ENCODE peak calls at places on chromosomes 3 and 15, in four cellular contexts. Z, N, L and U are unnamed samples.

GRCh38 chr3:9809239-9809614 is 835 bp upstream of the TTLL3 start:
- DNase-seq in L (no peak), Z (no peak), N (no peak), U (no peak)

GRCh38 chr3:122927726-122928125 is 99.8 kb downstream of the SEMA5B start:
- DNase-seq in N (no peak), Z (no peak), L (no peak), U (no peak)

GRCh38 chr3:54861248-54862067 is 66.4 kb downstream of the LRTM1 start:
- DNase-seq in N (no peak), L (no peak), Z (no peak), U (no peak)

GRCh38 chr3:48334605-48335004 is 1.1 kb upstream of the SPINK8 start:
- DNase-seq in N (no peak), Z (no peak), L (no peak), U (no peak)

GRCh38 chr3:20326537-20326936 is 140.5 kb upstream of the SGO1 start:
- DNase-seq in L (no peak), Z (no peak), N (no peak), U (no peak)

GRCh38 chr3:170413291-170413690 is 5.4 kb upstream of the CLDN11 start:
- DNase-seq in N (no peak), L (no peak), Z (no peak), U (no peak)

GRCh38 chr3:152183473-152183872 is 85.3 kb upstream of the MBNL1 start:
- DNase-seq in Z (no peak), N (no peak), L (peak), U (no peak)

GRCh38 chr3:70813306-70813705 is 500.9 kb upstream of the MDFIC2 start:
- DNase-seq in L (no peak), Z (no peak), N (no peak), U (no peak)

GRCh38 chr3:183278479-183279088 is 25.5 kb downstream of the B3GNT5 start:
- DNase-seq in Z (no peak), L (no peak), N (no peak), U (no peak)

GRCh38 chr3:13947912-13948311 is 68.0 kb upstream of the WNT7A start:
- DNase-seq in L (no peak), N (no peak), Z (no peak), U (no peak)

GRCh38 chr3:23389089-23389488 is 186.0 kb downstream of the UBE2E2 start:
- DNase-seq in N (peak), Z (no peak), L (no peak), U (no peak)

GRCh38 chr15:68560501-68561113 is 18.2 kb upstream of the CORO2B start:
- DNase-seq in L (no peak), Z (no peak), N (no peak), U (no peak)

DNA sequence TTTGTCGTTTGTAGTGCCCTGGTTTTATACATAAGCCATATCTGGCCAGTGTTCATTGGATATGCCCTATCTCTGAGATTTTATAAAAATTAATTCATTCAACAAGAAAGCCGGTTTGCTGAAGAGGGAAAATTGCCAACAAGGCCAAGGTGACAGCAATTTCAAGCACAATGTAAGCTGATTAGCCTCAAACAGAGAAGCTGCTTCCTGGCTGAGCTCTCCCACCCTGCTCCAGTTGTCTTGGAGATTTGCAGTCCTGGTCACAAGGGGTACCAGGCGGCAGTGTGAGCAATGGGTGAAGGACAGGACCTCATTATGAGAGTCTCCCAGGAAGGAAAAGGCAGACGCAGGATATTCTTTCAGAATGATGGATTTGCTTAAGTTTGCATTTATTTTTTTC is 5.4 kb upstream of the THSD4 start:
- DNase-seq in Z (no peak), L (no peak), N (no peak), U (no peak)
- TF ChIP-seq POLR2A in Z (no peak), L (no peak), N (no peak), U (no peak)

DNA sequence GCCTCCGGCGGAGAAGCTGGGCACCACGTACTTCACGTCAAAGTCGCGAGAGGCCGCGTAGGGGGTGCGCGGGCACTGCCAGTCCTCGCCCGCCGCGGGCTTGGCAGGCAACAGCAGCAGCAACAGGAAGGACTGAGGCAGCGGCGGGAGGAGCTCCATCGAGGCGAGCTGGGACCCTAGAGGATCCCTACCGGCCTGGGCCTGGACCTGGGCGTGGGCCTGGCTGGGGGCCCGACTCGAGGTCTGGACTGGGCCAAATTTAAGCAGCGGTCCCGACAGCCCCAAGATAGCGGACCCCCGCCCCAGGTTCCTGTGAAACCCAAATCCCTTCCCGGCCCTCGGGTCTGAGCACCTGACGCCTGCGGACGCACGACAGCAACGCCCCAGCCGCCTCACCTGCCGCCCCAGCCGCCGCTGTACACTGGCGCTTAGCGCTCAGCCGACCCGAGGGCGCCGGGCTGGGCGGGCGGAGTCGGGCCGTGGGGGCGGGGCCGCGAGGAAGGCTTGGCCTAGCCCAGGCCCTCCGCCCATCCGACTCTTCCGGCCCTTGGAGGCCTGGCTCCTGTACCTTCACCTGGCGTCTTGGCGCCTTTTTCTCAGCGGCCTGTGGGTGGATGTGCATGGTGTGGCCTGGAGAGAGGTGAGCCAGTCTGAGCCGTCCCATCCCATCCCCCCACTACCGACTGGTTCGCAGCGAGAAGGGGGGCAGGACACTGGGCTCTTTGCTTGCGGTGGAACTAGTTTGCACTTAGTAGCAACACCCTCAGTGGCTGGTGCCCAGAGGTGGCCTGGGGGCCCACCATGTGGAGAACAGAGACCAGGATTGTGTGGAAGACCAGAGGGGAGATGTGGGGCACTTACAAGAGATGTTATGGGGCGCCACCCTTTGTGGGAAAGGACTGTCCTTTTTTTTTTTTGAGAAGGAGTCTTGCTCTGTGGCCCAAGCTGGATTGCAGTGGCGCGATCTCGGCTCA is at the start of gene MST1R:
- DNase-seq in L (peak), N (peak), Z (peak), U (peak)
- TF ChIP-seq POLR2AphosphoS5 in L (no peak), N (peak), Z (peak), U (no peak)

GRCh38 chr3:163547045-163547692 is 1531.1 kb downstream of the SI start:
- DNase-seq in L (no peak), Z (no peak), N (no peak), U (no peak)
- TF ChIP-seq TAF1 in L (no peak), Z (no peak), N (no peak), U (no peak)

GRCh38 chr3:41274944-41275668 is 75.8 kb downstream of the CTNNB1 start:
- DNase-seq in N (no peak), Z (no peak), L (no peak), U (no peak)
- TF ChIP-seq POLR2A in N (no peak), Z (no peak), L (no peak), U (no peak)

DNA sequence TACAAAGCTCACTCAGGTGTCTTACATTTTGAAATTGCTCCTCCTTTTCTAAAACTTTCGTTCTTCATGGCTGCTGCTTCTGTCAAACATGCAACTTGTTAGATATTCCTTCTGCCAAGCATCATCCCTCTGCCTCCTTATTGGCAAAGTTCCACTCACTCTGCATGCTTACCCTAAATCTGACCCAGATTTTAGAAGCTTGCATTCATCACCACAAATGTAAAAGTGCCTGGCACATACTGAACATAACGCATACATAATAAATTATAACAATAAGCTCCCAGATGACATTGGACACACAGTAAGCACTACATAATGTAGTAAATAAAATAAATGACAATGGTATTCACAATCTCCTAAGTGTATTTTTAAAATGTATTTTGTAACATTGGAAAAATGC is 107.4 kb downstream of the LMLN start:
- DNase-seq in Z (no peak), N (no peak), L (no peak), U (no peak)
- TF ChIP-seq POLR2AphosphoS5 in Z (no peak), N (no peak), L (no peak), U (no peak)

GRCh38 chr3:63918321-63918720 is 6.1 kb upstream of the SCAANT1 start:
- DNase-seq in Z (no peak), N (no peak), L (no peak), U (no peak)

GRCh38 chr3:63920001-63920400 is 7.8 kb upstream of the SCAANT1 start:
- DNase-seq in Z (no peak), L (no peak), N (no peak), U (no peak)

GRCh38 chr3:63922800-63923199 is 10.6 kb upstream of the SCAANT1 start:
- DNase-seq in Z (no peak), N (no peak), L (no peak), U (no peak)

GRCh38 chr3:63927623-63928280 is 15.6 kb upstream of the SCAANT1 start:
- DNase-seq in Z (no peak), L (no peak), N (no peak), U (no peak)

GRCh38 chr3:63921741-63922482 is 9.7 kb upstream of the SCAANT1 start:
- DNase-seq in Z (no peak), L (no peak), N (no peak), U (no peak)
- TF ChIP-seq TAF1 in Z (no peak), L (no peak), N (no peak), U (no peak)

GRCh38 chr3:113783980-113784379 is 37.1 kb downstream of the ATP6V1A start:
- DNase-seq in L (no peak), N (no peak), Z (no peak), U (no peak)
- TF ChIP-seq POLR2A in L (no peak), N (no peak), Z (no peak), U (no peak)